ENCODE peak calls at places on chromosomes 1 and 21, in eight cellular contexts. One of them, this sample, is unnamed.

GRCh38 chr1:223011230-223011856 is 131.7 kb downstream of the TLR5 start:
- ATAC-seq in natural killer cell: no peak
- ATAC-seq in psoas muscle: no peak
- ATAC-seq in naive thymus-derived CD8-positive, alpha-beta T cell: no peak
- ATAC-seq in heart left ventricle: no peak
- ATAC-seq in activated naive CD8-positive, alpha-beta T cell treated with anti-CD3 and anti-CD28 coated beads, Interleukin-2, amount 50 U/mL, for 24 hours: no peak
- ATAC-seq in HCT116: no peak
- ATAC-seq in stimulated activated naive B cell treated with anti-CD40 and anti-IgM and Interleukin-4, amounts not matched to agents 10 μg/mL and 1 μg/mL and 100 μg/mL, for 72 hours: no peak
- ATAC-seq in this sample: no peak

GRCh38 chr1:119310301-119310700 is 58.3 kb upstream of the HAO2 start:
- ATAC-seq in HCT116: no peak
- ATAC-seq in natural killer cell: no peak
- ATAC-seq in activated naive CD8-positive, alpha-beta T cell treated with anti-CD3 and anti-CD28 coated beads, Interleukin-2, amount 50 U/mL, for 24 hours: no peak
- ATAC-seq in naive thymus-derived CD8-positive, alpha-beta T cell: no peak
- ATAC-seq in psoas muscle: no peak
- ATAC-seq in stimulated activated naive B cell treated with anti-CD40 and anti-IgM and Interleukin-4, amounts not matched to agents 10 μg/mL and 1 μg/mL and 100 μg/mL, for 72 hours: no peak
- ATAC-seq in heart left ventricle: no peak
- ATAC-seq in this sample: no peak

GRCh38 chr21:34737115-34737514 is 68.3 kb downstream of the CLIC6 start:
- ATAC-seq in naive thymus-derived CD8-positive, alpha-beta T cell: no peak
- ATAC-seq in HCT116: no peak
- ATAC-seq in natural killer cell: no peak
- ATAC-seq in stimulated activated naive B cell treated with anti-CD40 and anti-IgM and Interleukin-4, amounts not matched to agents 10 μg/mL and 1 μg/mL and 100 μg/mL, for 72 hours: no peak
- ATAC-seq in psoas muscle: peak
- ATAC-seq in heart left ventricle: no peak
- ATAC-seq in activated naive CD8-positive, alpha-beta T cell treated with anti-CD3 and anti-CD28 coated beads, Interleukin-2, amount 50 U/mL, for 24 hours: no peak
- ATAC-seq in this sample: no peak

GRCh38 chr1:154951901-154952657 is 3.8 kb downstream of the PBXIP1 start:
- ATAC-seq in activated naive CD8-positive, alpha-beta T cell treated with anti-CD3 and anti-CD28 coated beads, Interleukin-2, amount 50 U/mL, for 24 hours: peak
- ATAC-seq in naive thymus-derived CD8-positive, alpha-beta T cell: peak
- ATAC-seq in HCT116: no peak
- ATAC-seq in psoas muscle: no peak
- ATAC-seq in heart left ventricle: no peak
- ATAC-seq in stimulated activated naive B cell treated with anti-CD40 and anti-IgM and Interleukin-4, amounts not matched to agents 10 μg/mL and 1 μg/mL and 100 μg/mL, for 72 hours: peak
- ATAC-seq in natural killer cell: no peak
- ATAC-seq in this sample: no peak

GRCh38 chr1:93440272-93440671 is 7.6 kb upstream of the FNBP1L start:
- ATAC-seq in stimulated activated naive B cell treated with anti-CD40 and anti-IgM and Interleukin-4, amounts not matched to agents 10 μg/mL and 1 μg/mL and 100 μg/mL, for 72 hours: no peak
- ATAC-seq in activated naive CD8-positive, alpha-beta T cell treated with anti-CD3 and anti-CD28 coated beads, Interleukin-2, amount 50 U/mL, for 24 hours: no peak
- ATAC-seq in naive thymus-derived CD8-positive, alpha-beta T cell: no peak
- ATAC-seq in psoas muscle: no peak
- ATAC-seq in heart left ventricle: no peak
- ATAC-seq in HCT116: peak
- ATAC-seq in natural killer cell: no peak
- ATAC-seq in this sample: no peak

GRCh38 chr21:35227774-35228173 is 178.7 kb upstream of the RUNX1 start:
- ATAC-seq in activated naive CD8-positive, alpha-beta T cell treated with anti-CD3 and anti-CD28 coated beads, Interleukin-2, amount 50 U/mL, for 24 hours: no peak
- ATAC-seq in heart left ventricle: no peak
- ATAC-seq in psoas muscle: peak
- ATAC-seq in naive thymus-derived CD8-positive, alpha-beta T cell: no peak
- ATAC-seq in stimulated activated naive B cell treated with anti-CD40 and anti-IgM and Interleukin-4, amounts not matched to agents 10 μg/mL and 1 μg/mL and 100 μg/mL, for 72 hours: peak
- ATAC-seq in HCT116: no peak
- ATAC-seq in natural killer cell: no peak
- ATAC-seq in this sample: no peak

GRCh38 chr1:29417971-29418370 is 181.6 kb downstream of the PTPRU start:
- ATAC-seq in natural killer cell: no peak
- ATAC-seq in psoas muscle: no peak
- ATAC-seq in stimulated activated naive B cell treated with anti-CD40 and anti-IgM and Interleukin-4, amounts not matched to agents 10 μg/mL and 1 μg/mL and 100 μg/mL, for 72 hours: no peak
- ATAC-seq in activated naive CD8-positive, alpha-beta T cell treated with anti-CD3 and anti-CD28 coated beads, Interleukin-2, amount 50 U/mL, for 24 hours: no peak
- ATAC-seq in naive thymus-derived CD8-positive, alpha-beta T cell: no peak
- ATAC-seq in heart left ventricle: no peak
- ATAC-seq in HCT116: no peak
- ATAC-seq in this sample: no peak

GRCh38 chr21:17455451-17455850 is 57.4 kb upstream of the CXADR start:
- ATAC-seq in activated naive CD8-positive, alpha-beta T cell treated with anti-CD3 and anti-CD28 coated beads, Interleukin-2, amount 50 U/mL, for 24 hours: no peak
- ATAC-seq in natural killer cell: no peak
- ATAC-seq in HCT116: no peak
- ATAC-seq in naive thymus-derived CD8-positive, alpha-beta T cell: no peak
- ATAC-seq in psoas muscle: no peak
- ATAC-seq in heart left ventricle: no peak
- ATAC-seq in stimulated activated naive B cell treated with anti-CD40 and anti-IgM and Interleukin-4, amounts not matched to agents 10 μg/mL and 1 μg/mL and 100 μg/mL, for 72 hours: no peak
- ATAC-seq in this sample: no peak

GRCh38 chr1:13901041-13901440 is 201.1 kb downstream of the PRDM2 start:
- ATAC-seq in psoas muscle: no peak
- ATAC-seq in natural killer cell: no peak
- ATAC-seq in heart left ventricle: no peak
- ATAC-seq in stimulated activated naive B cell treated with anti-CD40 and anti-IgM and Interleukin-4, amounts not matched to agents 10 μg/mL and 1 μg/mL and 100 μg/mL, for 72 hours: no peak
- ATAC-seq in activated naive CD8-positive, alpha-beta T cell treated with anti-CD3 and anti-CD28 coated beads, Interleukin-2, amount 50 U/mL, for 24 hours: no peak
- ATAC-seq in naive thymus-derived CD8-positive, alpha-beta T cell: no peak
- ATAC-seq in HCT116: no peak
- ATAC-seq in this sample: no peak

GRCh38 chr1:149965440-149965839 is 28.8 kb upstream of the MTMR11 start:
- ATAC-seq in heart left ventricle: no peak
- ATAC-seq in stimulated activated naive B cell treated with anti-CD40 and anti-IgM and Interleukin-4, amounts not matched to agents 10 μg/mL and 1 μg/mL and 100 μg/mL, for 72 hours: no peak
- ATAC-seq in HCT116: no peak
- ATAC-seq in natural killer cell: no peak
- ATAC-seq in psoas muscle: no peak
- ATAC-seq in activated naive CD8-positive, alpha-beta T cell treated with anti-CD3 and anti-CD28 coated beads, Interleukin-2, amount 50 U/mL, for 24 hours: no peak
- ATAC-seq in naive thymus-derived CD8-positive, alpha-beta T cell: no peak
- ATAC-seq in this sample: no peak

GRCh38 chr1:76336951-76337371 is 262.4 kb downstream of the ST6GALNAC3 start:
- ATAC-seq in naive thymus-derived CD8-positive, alpha-beta T cell: no peak
- ATAC-seq in heart left ventricle: peak
- ATAC-seq in natural killer cell: no peak
- ATAC-seq in psoas muscle: no peak
- ATAC-seq in activated naive CD8-positive, alpha-beta T cell treated with anti-CD3 and anti-CD28 coated beads, Interleukin-2, amount 50 U/mL, for 24 hours: no peak
- ATAC-seq in stimulated activated naive B cell treated with anti-CD40 and anti-IgM and Interleukin-4, amounts not matched to agents 10 μg/mL and 1 μg/mL and 100 μg/mL, for 72 hours: no peak
- ATAC-seq in HCT116: no peak
- ATAC-seq in this sample: peak

GRCh38 chr1:174982971-174983689 is 16.6 kb upstream of the CACYBP start:
- ATAC-seq in naive thymus-derived CD8-positive, alpha-beta T cell: peak
- ATAC-seq in natural killer cell: peak
- ATAC-seq in HCT116: no peak
- ATAC-seq in heart left ventricle: no peak
- ATAC-seq in activated naive CD8-positive, alpha-beta T cell treated with anti-CD3 and anti-CD28 coated beads, Interleukin-2, amount 50 U/mL, for 24 hours: no peak
- ATAC-seq in psoas muscle: no peak
- ATAC-seq in stimulated activated naive B cell treated with anti-CD40 and anti-IgM and Interleukin-4, amounts not matched to agents 10 μg/mL and 1 μg/mL and 100 μg/mL, for 72 hours: no peak
- ATAC-seq in this sample: no peak

GRCh38 chr1:10064416-10065343 is 31.9 kb downstream of the UBE4B start:
- ATAC-seq in activated naive CD8-positive, alpha-beta T cell treated with anti-CD3 and anti-CD28 coated beads, Interleukin-2, amount 50 U/mL, for 24 hours: no peak
- ATAC-seq in psoas muscle: no peak
- ATAC-seq in heart left ventricle: no peak
- ATAC-seq in natural killer cell: peak
- ATAC-seq in HCT116: no peak
- ATAC-seq in naive thymus-derived CD8-positive, alpha-beta T cell: no peak
- ATAC-seq in stimulated activated naive B cell treated with anti-CD40 and anti-IgM and Interleukin-4, amounts not matched to agents 10 μg/mL and 1 μg/mL and 100 μg/mL, for 72 hours: no peak
- ATAC-seq in this sample: no peak

GRCh38 chr1:204959374-204959773 is 83.6 kb upstream of the CNTN2 start:
- ATAC-seq in stimulated activated naive B cell treated with anti-CD40 and anti-IgM and Interleukin-4, amounts not matched to agents 10 μg/mL and 1 μg/mL and 100 μg/mL, for 72 hours: no peak
- ATAC-seq in heart left ventricle: peak
- ATAC-seq in naive thymus-derived CD8-positive, alpha-beta T cell: no peak
- ATAC-seq in psoas muscle: peak
- ATAC-seq in natural killer cell: no peak
- ATAC-seq in activated naive CD8-positive, alpha-beta T cell treated with anti-CD3 and anti-CD28 coated beads, Interleukin-2, amount 50 U/mL, for 24 hours: no peak
- ATAC-seq in HCT116: no peak
- ATAC-seq in this sample: no peak

GRCh38 chr1:246106342-246106763 is 400.7 kb downstream of the SMYD3 start:
- ATAC-seq in HCT116: no peak
- ATAC-seq in psoas muscle: no peak
- ATAC-seq in natural killer cell: no peak
- ATAC-seq in heart left ventricle: no peak
- ATAC-seq in stimulated activated naive B cell treated with anti-CD40 and anti-IgM and Interleukin-4, amounts not matched to agents 10 μg/mL and 1 μg/mL and 100 μg/mL, for 72 hours: peak
- ATAC-seq in naive thymus-derived CD8-positive, alpha-beta T cell: no peak
- ATAC-seq in activated naive CD8-positive, alpha-beta T cell treated with anti-CD3 and anti-CD28 coated beads, Interleukin-2, amount 50 U/mL, for 24 hours: no peak
- ATAC-seq in this sample: no peak

GRCh38 chr1:234494049-234494448 is 15.1 kb upstream of the TARBP1 start:
- ATAC-seq in HCT116: no peak
- ATAC-seq in stimulated activated naive B cell treated with anti-CD40 and anti-IgM and Interleukin-4, amounts not matched to agents 10 μg/mL and 1 μg/mL and 100 μg/mL, for 72 hours: peak
- ATAC-seq in naive thymus-derived CD8-positive, alpha-beta T cell: no peak
- ATAC-seq in activated naive CD8-positive, alpha-beta T cell treated with anti-CD3 and anti-CD28 coated beads, Interleukin-2, amount 50 U/mL, for 24 hours: no peak
- ATAC-seq in psoas muscle: no peak
- ATAC-seq in heart left ventricle: no peak
- ATAC-seq in natural killer cell: no peak
- ATAC-seq in this sample: no peak

GRCh38 chr1:37069406-37069805 is 35.1 kb upstream of the GRIK3 start:
- ATAC-seq in heart left ventricle: no peak
- ATAC-seq in HCT116: no peak
- ATAC-seq in activated naive CD8-positive, alpha-beta T cell treated with anti-CD3 and anti-CD28 coated beads, Interleukin-2, amount 50 U/mL, for 24 hours: no peak
- ATAC-seq in psoas muscle: no peak
- ATAC-seq in natural killer cell: no peak
- ATAC-seq in stimulated activated naive B cell treated with anti-CD40 and anti-IgM and Interleukin-4, amounts not matched to agents 10 μg/mL and 1 μg/mL and 100 μg/mL, for 72 hours: no peak
- ATAC-seq in naive thymus-derived CD8-positive, alpha-beta T cell: no peak
- ATAC-seq in this sample: no peak

GRCh38 chr1:24903560-24903954 is 26.5 kb downstream of the RUNX3 start:
- ATAC-seq in stimulated activated naive B cell treated with anti-CD40 and anti-IgM and Interleukin-4, amounts not matched to agents 10 μg/mL and 1 μg/mL and 100 μg/mL, for 72 hours: no peak
- ATAC-seq in naive thymus-derived CD8-positive, alpha-beta T cell: no peak
- ATAC-seq in HCT116: no peak
- ATAC-seq in heart left ventricle: no peak
- ATAC-seq in psoas muscle: no peak
- ATAC-seq in activated naive CD8-positive, alpha-beta T cell treated with anti-CD3 and anti-CD28 coated beads, Interleukin-2, amount 50 U/mL, for 24 hours: no peak
- ATAC-seq in natural killer cell: no peak
- ATAC-seq in this sample: no peak

GRCh38 chr1:145786271-145786670 is 37.6 kb downstream of the RNF115 start:
- ATAC-seq in natural killer cell: no peak
- ATAC-seq in activated naive CD8-positive, alpha-beta T cell treated with anti-CD3 and anti-CD28 coated beads, Interleukin-2, amount 50 U/mL, for 24 hours: peak
- ATAC-seq in HCT116: no peak
- ATAC-seq in heart left ventricle: no peak
- ATAC-seq in naive thymus-derived CD8-positive, alpha-beta T cell: no peak
- ATAC-seq in psoas muscle: no peak
- ATAC-seq in stimulated activated naive B cell treated with anti-CD40 and anti-IgM and Interleukin-4, amounts not matched to agents 10 μg/mL and 1 μg/mL and 100 μg/mL, for 72 hours: no peak
- ATAC-seq in this sample: no peak

GRCh38 chr1:2629627-2630497 is 3.0 kb downstream of the MMEL1 start:
- ATAC-seq in psoas muscle: no peak
- ATAC-seq in natural killer cell: no peak
- ATAC-seq in heart left ventricle: peak
- ATAC-seq in naive thymus-derived CD8-positive, alpha-beta T cell: no peak
- ATAC-seq in stimulated activated naive B cell treated with anti-CD40 and anti-IgM and Interleukin-4, amounts not matched to agents 10 μg/mL and 1 μg/mL and 100 μg/mL, for 72 hours: no peak
- ATAC-seq in activated naive CD8-positive, alpha-beta T cell treated with anti-CD3 and anti-CD28 coated beads, Interleukin-2, amount 50 U/mL, for 24 hours: no peak
- ATAC-seq in HCT116: no peak
- ATAC-seq in this sample: no peak

GRCh38 chr1:24309762-24310485 is 9.2 kb upstream of the GRHL3 start:
- ATAC-seq in heart left ventricle: no peak
- ATAC-seq in stimulated activated naive B cell treated with anti-CD40 and anti-IgM and Interleukin-4, amounts not matched to agents 10 μg/mL and 1 μg/mL and 100 μg/mL, for 72 hours: no peak
- ATAC-seq in psoas muscle: no peak
- ATAC-seq in activated naive CD8-positive, alpha-beta T cell treated with anti-CD3 and anti-CD28 coated beads, Interleukin-2, amount 50 U/mL, for 24 hours: peak
- ATAC-seq in natural killer cell: no peak
- ATAC-seq in naive thymus-derived CD8-positive, alpha-beta T cell: no peak
- ATAC-seq in HCT116: no peak
- ATAC-seq in this sample: no peak

GRCh38 chr1:197342044-197342565 is 74.1 kb downstream of the CRB1 start:
- ATAC-seq in naive thymus-derived CD8-positive, alpha-beta T cell: no peak
- ATAC-seq in heart left ventricle: no peak
- ATAC-seq in natural killer cell: no peak
- ATAC-seq in psoas muscle: no peak
- ATAC-seq in activated naive CD8-positive, alpha-beta T cell treated with anti-CD3 and anti-CD28 coated beads, Interleukin-2, amount 50 U/mL, for 24 hours: no peak
- ATAC-seq in stimulated activated naive B cell treated with anti-CD40 and anti-IgM and Interleukin-4, amounts not matched to agents 10 μg/mL and 1 μg/mL and 100 μg/mL, for 72 hours: no peak
- ATAC-seq in HCT116: no peak
- ATAC-seq in this sample: no peak

GRCh38 chr1:39153684-39154083 is 50.8 kb upstream of the MACF1 start:
- ATAC-seq in heart left ventricle: no peak
- ATAC-seq in natural killer cell: no peak
- ATAC-seq in naive thymus-derived CD8-positive, alpha-beta T cell: no peak
- ATAC-seq in activated naive CD8-positive, alpha-beta T cell treated with anti-CD3 and anti-CD28 coated beads, Interleukin-2, amount 50 U/mL, for 24 hours: no peak
- ATAC-seq in psoas muscle: no peak
- ATAC-seq in stimulated activated naive B cell treated with anti-CD40 and anti-IgM and Interleukin-4, amounts not matched to agents 10 μg/mL and 1 μg/mL and 100 μg/mL, for 72 hours: no peak
- ATAC-seq in HCT116: no peak
- ATAC-seq in this sample: no peak

GRCh38 chr21:34871026-34871908 is 177.8 kb downstream of the RUNX1 start:
- ATAC-seq in heart left ventricle: no peak
- ATAC-seq in psoas muscle: peak
- ATAC-seq in natural killer cell: no peak
- ATAC-seq in activated naive CD8-positive, alpha-beta T cell treated with anti-CD3 and anti-CD28 coated beads, Interleukin-2, amount 50 U/mL, for 24 hours: no peak
- ATAC-seq in HCT116: no peak
- ATAC-seq in naive thymus-derived CD8-positive, alpha-beta T cell: no peak
- ATAC-seq in stimulated activated naive B cell treated with anti-CD40 and anti-IgM and Interleukin-4, amounts not matched to agents 10 μg/mL and 1 μg/mL and 100 μg/mL, for 72 hours: no peak
- ATAC-seq in this sample: no peak

GRCh38 chr21:41321211-41321907 is 4.8 kb downstream of the FAM3B start:
- ATAC-seq in stimulated activated naive B cell treated with anti-CD40 and anti-IgM and Interleukin-4, amounts not matched to agents 10 μg/mL and 1 μg/mL and 100 μg/mL, for 72 hours: no peak
- ATAC-seq in natural killer cell: no peak
- ATAC-seq in psoas muscle: no peak
- ATAC-seq in heart left ventricle: no peak
- ATAC-seq in naive thymus-derived CD8-positive, alpha-beta T cell: peak
- ATAC-seq in HCT116: no peak
- ATAC-seq in activated naive CD8-positive, alpha-beta T cell treated with anti-CD3 and anti-CD28 coated beads, Interleukin-2, amount 50 U/mL, for 24 hours: peak
- ATAC-seq in this sample: no peak

GRCh38 chr1:100578201-100578600 is 40.3 kb downstream of the GPR88 start:
- ATAC-seq in HCT116: no peak
- ATAC-seq in heart left ventricle: no peak
- ATAC-seq in psoas muscle: no peak
- ATAC-seq in naive thymus-derived CD8-positive, alpha-beta T cell: no peak
- ATAC-seq in stimulated activated naive B cell treated with anti-CD40 and anti-IgM and Interleukin-4, amounts not matched to agents 10 μg/mL and 1 μg/mL and 100 μg/mL, for 72 hours: no peak
- ATAC-seq in activated naive CD8-positive, alpha-beta T cell treated with anti-CD3 and anti-CD28 coated beads, Interleukin-2, amount 50 U/mL, for 24 hours: no peak
- ATAC-seq in natural killer cell: no peak
- ATAC-seq in this sample: no peak

GRCh38 chr1:219347843-219348475 is 174.3 kb downstream of the LYPLAL1 start:
- ATAC-seq in HCT116: no peak
- ATAC-seq in activated naive CD8-positive, alpha-beta T cell treated with anti-CD3 and anti-CD28 coated beads, Interleukin-2, amount 50 U/mL, for 24 hours: no peak
- ATAC-seq in natural killer cell: no peak
- ATAC-seq in naive thymus-derived CD8-positive, alpha-beta T cell: no peak
- ATAC-seq in heart left ventricle: peak
- ATAC-seq in stimulated activated naive B cell treated with anti-CD40 and anti-IgM and Interleukin-4, amounts not matched to agents 10 μg/mL and 1 μg/mL and 100 μg/mL, for 72 hours: no peak
- ATAC-seq in psoas muscle: no peak
- ATAC-seq in this sample: peak

GRCh38 chr1:27435566-27436203 is 43.3 kb downstream of the GPR3 start:
- ATAC-seq in psoas muscle: no peak
- ATAC-seq in naive thymus-derived CD8-positive, alpha-beta T cell: peak
- ATAC-seq in natural killer cell: peak
- ATAC-seq in activated naive CD8-positive, alpha-beta T cell treated with anti-CD3 and anti-CD28 coated beads, Interleukin-2, amount 50 U/mL, for 24 hours: peak
- ATAC-seq in HCT116: no peak
- ATAC-seq in heart left ventricle: peak
- ATAC-seq in stimulated activated naive B cell treated with anti-CD40 and anti-IgM and Interleukin-4, amounts not matched to agents 10 μg/mL and 1 μg/mL and 100 μg/mL, for 72 hours: peak
- ATAC-seq in this sample: peak

GRCh38 chr1:68201546-68202238 is 30.6 kb downstream of the WLS start:
- ATAC-seq in activated naive CD8-positive, alpha-beta T cell treated with anti-CD3 and anti-CD28 coated beads, Interleukin-2, amount 50 U/mL, for 24 hours: no peak
- ATAC-seq in naive thymus-derived CD8-positive, alpha-beta T cell: no peak
- ATAC-seq in natural killer cell: no peak
- ATAC-seq in HCT116: no peak
- ATAC-seq in heart left ventricle: no peak
- ATAC-seq in stimulated activated naive B cell treated with anti-CD40 and anti-IgM and Interleukin-4, amounts not matched to agents 10 μg/mL and 1 μg/mL and 100 μg/mL, for 72 hours: no peak
- ATAC-seq in psoas muscle: no peak
- ATAC-seq in this sample: no peak

GRCh38 chr1:184953600-184954219 is 20.6 kb downstream of the NIBAN1 start:
- ATAC-seq in heart left ventricle: no peak
- ATAC-seq in natural killer cell: peak
- ATAC-seq in HCT116: no peak
- ATAC-seq in psoas muscle: no peak
- ATAC-seq in activated naive CD8-positive, alpha-beta T cell treated with anti-CD3 and anti-CD28 coated beads, Interleukin-2, amount 50 U/mL, for 24 hours: peak
- ATAC-seq in stimulated activated naive B cell treated with anti-CD40 and anti-IgM and Interleukin-4, amounts not matched to agents 10 μg/mL and 1 μg/mL and 100 μg/mL, for 72 hours: no peak
- ATAC-seq in naive thymus-derived CD8-positive, alpha-beta T cell: no peak
- ATAC-seq in this sample: no peak

GRCh38 chr21:35178812-35179211 is 129.7 kb upstream of the RUNX1 start:
- ATAC-seq in HCT116: no peak
- ATAC-seq in stimulated activated naive B cell treated with anti-CD40 and anti-IgM and Interleukin-4, amounts not matched to agents 10 μg/mL and 1 μg/mL and 100 μg/mL, for 72 hours: peak
- ATAC-seq in psoas muscle: peak
- ATAC-seq in naive thymus-derived CD8-positive, alpha-beta T cell: no peak
- ATAC-seq in activated naive CD8-positive, alpha-beta T cell treated with anti-CD3 and anti-CD28 coated beads, Interleukin-2, amount 50 U/mL, for 24 hours: peak
- ATAC-seq in natural killer cell: no peak
- ATAC-seq in heart left ventricle: no peak
- ATAC-seq in this sample: no peak

GRCh38 chr1:54359393-54360162 is 46.6 kb downstream of the SSBP3 start:
- ATAC-seq in naive thymus-derived CD8-positive, alpha-beta T cell: no peak
- ATAC-seq in HCT116: no peak
- ATAC-seq in natural killer cell: peak
- ATAC-seq in stimulated activated naive B cell treated with anti-CD40 and anti-IgM and Interleukin-4, amounts not matched to agents 10 μg/mL and 1 μg/mL and 100 μg/mL, for 72 hours: no peak
- ATAC-seq in psoas muscle: no peak
- ATAC-seq in activated naive CD8-positive, alpha-beta T cell treated with anti-CD3 and anti-CD28 coated beads, Interleukin-2, amount 50 U/mL, for 24 hours: peak
- ATAC-seq in heart left ventricle: peak
- ATAC-seq in this sample: no peak

GRCh38 chr21:31886896-31887595 is 14.2 kb downstream of the HUNK start:
- ATAC-seq in naive thymus-derived CD8-positive, alpha-beta T cell: no peak
- ATAC-seq in heart left ventricle: no peak
- ATAC-seq in stimulated activated naive B cell treated with anti-CD40 and anti-IgM and Interleukin-4, amounts not matched to agents 10 μg/mL and 1 μg/mL and 100 μg/mL, for 72 hours: no peak
- ATAC-seq in activated naive CD8-positive, alpha-beta T cell treated with anti-CD3 and anti-CD28 coated beads, Interleukin-2, amount 50 U/mL, for 24 hours: no peak
- ATAC-seq in HCT116: no peak
- ATAC-seq in natural killer cell: no peak
- ATAC-seq in psoas muscle: no peak
- ATAC-seq in this sample: peak

GRCh38 chr1:151314137-151314875 is 12.9 kb downstream of the PI4KB start:
- ATAC-seq in heart left ventricle: peak
- ATAC-seq in stimulated activated naive B cell treated with anti-CD40 and anti-IgM and Interleukin-4, amounts not matched to agents 10 μg/mL and 1 μg/mL and 100 μg/mL, for 72 hours: no peak
- ATAC-seq in activated naive CD8-positive, alpha-beta T cell treated with anti-CD3 and anti-CD28 coated beads, Interleukin-2, amount 50 U/mL, for 24 hours: no peak
- ATAC-seq in natural killer cell: no peak
- ATAC-seq in naive thymus-derived CD8-positive, alpha-beta T cell: no peak
- ATAC-seq in psoas muscle: peak
- ATAC-seq in HCT116: peak
- ATAC-seq in this sample: peak